ENCODE peak calls at places on chromosome 1, in six cellular contexts. One of them, this sample, is unnamed.

GRCh38 chr1:162070094-162070748 is 730 bp downstream of the NOS1AP start:
- DNase-seq in HCEC 1CT: no peak
- DNase-seq in ecto neural progenitor cell: no peak
- DNase-seq in stimulated activated CD8-positive, alpha-beta memory T cell treated with anti-CD3 and anti-CD28 coated beads, Interleukin-15, amount 100 ng/mL, for 1 hour: no peak
- DNase-seq in NCI-H524: no peak
- DNase-seq in brain microvascular endothelial cell: no peak
- DNase-seq in this sample: peak; percentile 32

GRCh38 chr1:234372011-234372757 is 1.1 kb upstream of the COA6 start:
- DNase-seq in HCEC 1CT: peak; percentile 2
- DNase-seq in ecto neural progenitor cell: no peak
- DNase-seq in stimulated activated CD8-positive, alpha-beta memory T cell treated with anti-CD3 and anti-CD28 coated beads, Interleukin-15, amount 100 ng/mL, for 1 hour: no peak
- DNase-seq in NCI-H524: no peak
- DNase-seq in brain microvascular endothelial cell: no peak
- DNase-seq in this sample: no peak

GRCh38 chr1:25198731-25199231 is 33.5 kb downstream of the SYF2 start:
- DNase-seq in HCEC 1CT: no peak
- DNase-seq in ecto neural progenitor cell: no peak
- DNase-seq in stimulated activated CD8-positive, alpha-beta memory T cell treated with anti-CD3 and anti-CD28 coated beads, Interleukin-15, amount 100 ng/mL, for 1 hour: no peak
- DNase-seq in NCI-H524: no peak
- DNase-seq in brain microvascular endothelial cell: peak; percentile 37
- DNase-seq in this sample: no peak

GRCh38 chr1:41633764-41634163 is 149.3 kb upstream of the EDN2 start:
- DNase-seq in HCEC 1CT: no peak
- DNase-seq in ecto neural progenitor cell: no peak
- DNase-seq in stimulated activated CD8-positive, alpha-beta memory T cell treated with anti-CD3 and anti-CD28 coated beads, Interleukin-15, amount 100 ng/mL, for 1 hour: no peak
- DNase-seq in NCI-H524: no peak
- DNase-seq in brain microvascular endothelial cell: no peak
- DNase-seq in this sample: no peak

GRCh38 chr1:207822124-207822601 is 70.3 kb downstream of the CD46 start:
- DNase-seq in HCEC 1CT: no peak
- DNase-seq in ecto neural progenitor cell: no peak
- DNase-seq in stimulated activated CD8-positive, alpha-beta memory T cell treated with anti-CD3 and anti-CD28 coated beads, Interleukin-15, amount 100 ng/mL, for 1 hour: no peak
- DNase-seq in NCI-H524: no peak
- DNase-seq in brain microvascular endothelial cell: no peak
- DNase-seq in this sample: peak; percentile 72

GRCh38 chr1:186812560-186812959 is 16.2 kb upstream of the PLA2G4A start:
- DNase-seq in HCEC 1CT: peak; percentile 47
- DNase-seq in ecto neural progenitor cell: no peak
- DNase-seq in stimulated activated CD8-positive, alpha-beta memory T cell treated with anti-CD3 and anti-CD28 coated beads, Interleukin-15, amount 100 ng/mL, for 1 hour: no peak
- DNase-seq in NCI-H524: no peak
- DNase-seq in brain microvascular endothelial cell: peak; percentile 90
- DNase-seq in this sample: no peak

GRCh38 chr1:60540176-60540575 is 466.6 kb upstream of the C1orf87 start:
- DNase-seq in HCEC 1CT: no peak
- DNase-seq in ecto neural progenitor cell: no peak
- DNase-seq in stimulated activated CD8-positive, alpha-beta memory T cell treated with anti-CD3 and anti-CD28 coated beads, Interleukin-15, amount 100 ng/mL, for 1 hour: no peak
- DNase-seq in NCI-H524: no peak
- DNase-seq in brain microvascular endothelial cell: no peak
- DNase-seq in this sample: no peak

GRCh38 chr1:42035205-42035829 is 116.6 kb upstream of the HIVEP3 start:
- DNase-seq in HCEC 1CT: peak; percentile 15
- DNase-seq in ecto neural progenitor cell: peak; percentile 78
- DNase-seq in stimulated activated CD8-positive, alpha-beta memory T cell treated with anti-CD3 and anti-CD28 coated beads, Interleukin-15, amount 100 ng/mL, for 1 hour: no peak
- DNase-seq in NCI-H524: peak; percentile 37
- DNase-seq in brain microvascular endothelial cell: peak; percentile 34
- DNase-seq in this sample: no peak

GRCh38 chr1:153630384-153630783 is 2.1 kb downstream of the S100A1 start:
- DNase-seq in HCEC 1CT: no peak
- DNase-seq in ecto neural progenitor cell: no peak
- DNase-seq in stimulated activated CD8-positive, alpha-beta memory T cell treated with anti-CD3 and anti-CD28 coated beads, Interleukin-15, amount 100 ng/mL, for 1 hour: no peak
- DNase-seq in NCI-H524: no peak
- DNase-seq in brain microvascular endothelial cell: no peak
- DNase-seq in this sample: no peak

GRCh38 chr1:234541281-234541975 is 62.4 kb upstream of the TARBP1 start:
- DNase-seq in HCEC 1CT: peak; percentile 33
- DNase-seq in ecto neural progenitor cell: no peak
- DNase-seq in stimulated activated CD8-positive, alpha-beta memory T cell treated with anti-CD3 and anti-CD28 coated beads, Interleukin-15, amount 100 ng/mL, for 1 hour: no peak
- DNase-seq in NCI-H524: no peak
- DNase-seq in brain microvascular endothelial cell: no peak
- DNase-seq in this sample: no peak

GRCh38 chr1:226785805-226786204 is 46.7 kb upstream of the ITPKB start:
- DNase-seq in HCEC 1CT: no peak
- DNase-seq in ecto neural progenitor cell: no peak
- DNase-seq in stimulated activated CD8-positive, alpha-beta memory T cell treated with anti-CD3 and anti-CD28 coated beads, Interleukin-15, amount 100 ng/mL, for 1 hour: no peak
- DNase-seq in NCI-H524: no peak
- DNase-seq in brain microvascular endothelial cell: no peak
- DNase-seq in this sample: no peak

GRCh38 chr1:3531928-3532327 is 77.5 kb downstream of the ARHGEF16 start:
- DNase-seq in HCEC 1CT: no peak
- DNase-seq in ecto neural progenitor cell: no peak
- DNase-seq in stimulated activated CD8-positive, alpha-beta memory T cell treated with anti-CD3 and anti-CD28 coated beads, Interleukin-15, amount 100 ng/mL, for 1 hour: no peak
- DNase-seq in NCI-H524: no peak
- DNase-seq in brain microvascular endothelial cell: no peak
- DNase-seq in this sample: no peak